ENCODE peak calls at places on chromosomes 11 and 22, in six cellular contexts. Y, J, R, B, O and U are unnamed samples.

GRCh38 chr11:118175600-118176399 is 639 bp downstream of the SCN2B start:
- DNase-seq in Y (no peak), J (peak), R (peak), B (no peak), O (no peak), U (no peak)

GRCh38 chr11:122816701-122817100 is 21.6 kb upstream of the CRTAM start:
- DNase-seq in Y (no peak), J (no peak), R (no peak), B (no peak), O (no peak), U (no peak)

GRCh38 chr22:50019316-50019715 is 6.8 kb upstream of the IL17REL start:
- DNase-seq in Y (no peak), J (no peak), R (peak), B (no peak), O (no peak), U (no peak)

GRCh38 chr11:92980291-92980690 is 10.8 kb downstream of the MTNR1B start:
- DNase-seq in Y (no peak), J (no peak), R (no peak), B (no peak), O (no peak), U (no peak)

GRCh38 chr11:14045417-14045816 is 82.9 kb downstream of the SPON1 start:
- DNase-seq in Y (no peak), J (no peak), R (no peak), B (no peak), O (no peak), U (no peak)

GRCh38 chr11:117281869-117282268 is 9.3 kb upstream of the BACE1-AS start:
- DNase-seq in Y (no peak), J (no peak), R (no peak), B (no peak), O (no peak), U (no peak)

GRCh38 chr11:126543691-126544090 is 188.2 kb downstream of the ST3GAL4 start:
- DNase-seq in Y (no peak), J (no peak), R (peak), B (no peak), O (no peak), U (no peak)

GRCh38 chr11:14299921-14300320 is 59.1 kb downstream of the RRAS2 start:
- DNase-seq in Y (no peak), J (no peak), R (no peak), B (no peak), O (no peak), U (no peak)

GRCh38 chr11:93143186-93143585 is 54.6 kb downstream of the SLC36A4 start:
- DNase-seq in Y (no peak), J (no peak), R (no peak), B (no peak), O (no peak), U (no peak)

GRCh38 chr11:16596231-16596630 is 142.2 kb upstream of the C11orf58 start:
- DNase-seq in Y (no peak), J (no peak), R (no peak), B (no peak), O (no peak), U (no peak)

GRCh38 chr22:29343313-29343805 is 27.9 kb upstream of the RASL10A start:
- DNase-seq in Y (no peak), J (no peak), R (peak), B (no peak), O (no peak), U (no peak)

GRCh38 chr22:32991353-32992115 is 66.6 kb downstream of the SYN3 start:
- DNase-seq in Y (peak), J (no peak), R (no peak), B (no peak), O (peak), U (no peak)

DNA sequence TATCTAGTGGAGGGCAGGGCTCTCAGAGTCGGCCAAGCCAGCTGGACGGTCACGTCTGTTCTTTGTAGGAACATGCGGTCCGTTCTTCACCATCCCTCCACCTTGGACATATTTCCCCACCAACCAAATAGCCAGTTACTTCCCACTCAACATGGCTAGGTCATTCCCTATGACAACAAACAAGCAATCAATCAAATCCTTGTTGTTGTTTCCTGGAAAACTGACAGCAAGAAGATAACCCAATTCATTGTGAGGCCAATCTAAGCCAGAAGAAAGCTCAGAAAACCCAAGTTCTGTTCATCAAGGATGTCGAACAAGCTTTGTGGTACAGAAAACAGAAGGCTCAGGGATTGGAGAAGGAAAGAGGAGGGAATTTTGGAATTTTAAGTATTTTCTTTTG is 10.9 kb downstream of the PLAAT5 start:
- DNase-seq in Y (no peak), J (no peak), R (no peak), B (no peak), O (no peak), U (no peak)
- H3K4me3 ChIP-seq in Y (no peak), J (no peak), R (no peak), B (no peak), O (no peak), U (no peak)

GRCh38 chr11:64760759-64761417 is 1.1 kb upstream of the PYGM start:
- DNase-seq in Y (no peak), J (no peak), R (peak), B (no peak), O (no peak), U (no peak)

GRCh38 chr11:64759722-64760719 is at the start of gene PYGM:
- DNase-seq in Y (no peak), J (no peak), R (peak), B (no peak), O (no peak), U (peak)

GRCh38 chr11:64757549-64758329 is 2.0 kb downstream of the PYGM start:
- DNase-seq in Y (no peak), J (peak), R (peak), B (no peak), O (no peak), U (peak)

GRCh38 chr11:64758330-64759079 is 1.3 kb downstream of the PYGM start:
- DNase-seq in Y (no peak), J (peak), R (peak), B (no peak), O (no peak), U (no peak)

DNA sequence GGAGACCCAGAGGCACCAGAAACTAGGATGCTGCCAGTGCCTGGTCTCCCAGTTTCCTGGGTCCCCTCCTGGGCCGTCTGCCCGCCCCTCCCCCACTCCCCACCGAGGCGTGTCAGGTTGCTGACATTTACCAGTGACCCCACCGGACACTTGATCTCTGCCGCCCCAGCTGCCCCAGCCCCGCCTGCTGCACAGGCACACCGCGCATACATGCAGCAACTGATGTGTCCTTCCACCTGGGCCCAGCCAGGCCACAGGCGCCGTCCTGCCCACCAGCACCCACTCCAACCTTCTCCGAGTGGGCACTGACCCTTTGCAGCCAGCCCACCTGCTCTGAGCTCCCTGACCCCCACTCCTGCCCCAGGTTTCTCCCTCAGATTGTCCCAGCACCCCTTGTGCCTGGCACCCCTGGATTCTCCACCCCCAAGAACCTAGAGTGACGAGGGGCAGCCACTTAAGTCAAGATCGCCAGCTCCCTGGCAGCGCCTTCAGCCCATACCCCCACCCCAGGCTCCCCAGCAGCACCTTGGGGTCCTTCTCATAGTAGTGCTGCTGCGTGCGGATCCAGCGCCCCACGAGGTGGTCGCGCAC is 548 bp downstream of the PYGM start:
- DNase-seq in Y (no peak), J (no peak), R (peak), B (no peak), O (no peak), U (peak)
- H3K4me3 ChIP-seq in Y (peak), J (no peak), R (no peak), B (no peak), O (no peak), U (peak)

GRCh38 chr22:38870312-38870741 is 1.7 kb downstream of the CBX6 start:
- DNase-seq in Y (peak), J (peak), R (peak), B (peak), O (peak), U (peak)
- H3K4me3 ChIP-seq in Y (peak), J (peak), R (no peak), B (peak), O (no peak), U (peak)

GRCh38 chr22:27474711-27475547 is 326.6 kb downstream of the MN1 start:
- DNase-seq in Y (no peak), J (no peak), R (peak), B (peak), O (peak), U (no peak)
- H3K4me3 ChIP-seq in Y (no peak), J (no peak), R (no peak), B (peak), O (no peak), U (no peak)

DNA sequence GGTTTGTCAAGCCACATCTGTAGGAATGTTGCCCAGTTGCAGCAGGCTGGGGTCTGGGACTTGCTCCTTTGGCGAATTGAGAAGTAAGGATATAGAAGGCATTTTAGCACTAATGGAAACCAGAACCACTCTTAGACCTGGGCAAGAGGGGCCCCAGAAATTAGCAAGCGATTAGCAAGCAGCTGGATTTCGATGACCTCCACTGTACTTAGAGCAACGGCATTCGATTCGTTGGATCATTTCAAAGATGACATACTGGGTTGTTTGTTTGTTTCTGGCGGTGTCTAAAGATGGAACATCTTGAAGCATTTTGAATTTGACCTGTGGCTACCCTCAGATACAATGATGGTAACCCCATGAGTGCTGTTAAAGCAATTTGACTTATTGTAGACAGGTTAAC is 1.2 kb upstream of the CDPF1 start:
- DNase-seq in Y (no peak), J (no peak), R (no peak), B (no peak), O (no peak), U (no peak)
- H3K4me3 ChIP-seq in Y (peak), J (no peak), R (peak), B (peak), O (no peak), U (peak)

DNA sequence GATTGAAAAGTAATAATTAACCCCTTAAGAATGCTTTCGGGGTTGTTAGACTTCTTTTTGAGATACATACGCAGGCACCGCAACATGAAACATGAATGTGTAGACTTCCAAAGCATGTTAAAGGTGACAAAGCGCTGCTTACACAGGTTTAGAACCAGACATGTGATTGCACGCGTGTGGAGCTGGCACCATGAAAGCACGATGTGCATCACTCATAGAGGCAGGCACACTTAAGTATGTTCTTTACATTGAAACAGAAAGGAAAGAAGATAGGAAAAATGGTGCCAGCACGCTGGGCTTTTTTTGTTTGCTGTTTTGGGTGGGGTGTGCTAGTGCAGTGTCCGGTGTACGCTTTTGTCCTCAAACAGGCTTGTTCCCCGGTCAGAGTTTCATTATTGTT is 83.6 kb upstream of the PPARA start:
- DNase-seq in Y (peak), J (peak), R (no peak), B (no peak), O (no peak), U (peak)
- H3K4me3 ChIP-seq in Y (peak), J (no peak), R (no peak), B (peak), O (no peak), U (peak)

DNA sequence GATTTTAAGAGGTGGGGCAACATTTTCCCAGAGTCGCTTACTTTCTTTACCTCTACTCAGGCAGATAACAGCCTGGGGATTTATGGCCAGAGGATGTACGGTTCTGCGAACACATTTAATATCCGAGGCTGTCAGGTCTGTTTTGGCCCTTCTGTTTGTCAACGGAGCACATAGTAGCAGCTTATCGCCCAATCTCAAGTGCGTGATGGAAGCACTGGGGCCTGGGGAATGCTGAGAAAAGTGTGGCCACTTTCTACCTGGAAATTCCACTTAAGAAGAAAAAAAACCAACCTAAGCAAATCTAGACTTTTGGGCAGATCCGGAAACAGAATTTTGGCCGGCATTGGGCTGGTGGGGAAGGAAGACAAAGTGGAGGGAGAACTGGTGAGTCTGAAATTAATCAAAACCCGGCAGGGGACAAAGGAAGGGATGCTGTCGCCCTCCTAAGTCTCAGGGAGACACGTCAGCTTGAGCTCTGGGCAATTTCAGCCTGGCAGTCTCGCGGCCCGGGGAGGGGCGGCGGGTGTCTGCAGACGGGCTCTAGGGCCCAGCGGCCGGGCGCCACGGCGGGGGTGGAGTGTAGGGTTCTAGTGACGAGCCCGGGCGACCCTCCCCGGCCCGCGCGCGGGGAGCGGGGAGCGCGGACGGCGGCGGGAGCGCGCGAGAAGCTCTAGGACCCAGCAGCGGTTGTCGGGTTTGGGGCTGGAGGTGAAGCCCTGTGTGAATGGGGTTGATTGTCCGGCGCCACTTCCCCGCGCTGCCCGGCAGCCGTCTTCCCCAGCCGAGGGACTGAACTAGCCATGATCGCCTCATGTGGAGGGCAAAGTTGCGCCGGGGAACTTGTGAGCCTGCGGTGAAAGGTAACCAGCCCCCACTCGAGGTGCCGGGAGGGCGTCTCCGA is at the start of gene AMOTL1:
- DNase-seq in Y (peak), J (peak), R (peak), B (peak), O (peak), U (peak)
- H3K4me3 ChIP-seq in Y (peak), J (peak), R (peak), B (peak), O (peak), U (peak)